ENCODE peak calls at places on chromosomes 16 and 17, in four cellular contexts. One of them, this sample, is unnamed.

GRCh38 chr16:4263504-4264436 is 9.1 kb downstream of the TFAP4 start:
- DNase-seq in NCI-H748 treated with DMSO at 0.1 percent for 48 hours: no peak
- DNase-seq in AG08395: peak
- DNase-seq in K562: peak
- DNase-seq in this sample: peak

GRCh38 chr16:85891033-85891775 is 7.8 kb upstream of the IRF8 start:
- DNase-seq in NCI-H748 treated with DMSO at 0.1 percent for 48 hours: no peak
- DNase-seq in AG08395: no peak
- DNase-seq in K562: no peak
- DNase-seq in this sample: no peak

GRCh38 chr16:56534847-56535383 is 15.1 kb upstream of the BBS2 start:
- DNase-seq in NCI-H748 treated with DMSO at 0.1 percent for 48 hours: no peak
- DNase-seq in AG08395: no peak
- DNase-seq in K562: no peak
- DNase-seq in this sample: no peak

GRCh38 chr17:78965369-78965982 is 14.2 kb downstream of the LGALS3BP start:
- DNase-seq in NCI-H748 treated with DMSO at 0.1 percent for 48 hours: no peak
- DNase-seq in AG08395: no peak
- DNase-seq in K562: no peak
- DNase-seq in this sample: no peak

GRCh38 chr17:32483451-32484019 is 3.3 kb upstream of the CDK5R1 start:
- DNase-seq in NCI-H748 treated with DMSO at 0.1 percent for 48 hours: peak
- DNase-seq in AG08395: peak
- DNase-seq in K562: peak
- DNase-seq in this sample: no peak

GRCh38 chr17:77617516-77617915 is 341.0 kb upstream of the TNRC6C start:
- DNase-seq in NCI-H748 treated with DMSO at 0.1 percent for 48 hours: no peak
- DNase-seq in AG08395: no peak
- DNase-seq in K562: no peak
- DNase-seq in this sample: no peak

GRCh38 chr17:9258115-9259020 is 237.1 kb downstream of the NTN1 start:
- DNase-seq in NCI-H748 treated with DMSO at 0.1 percent for 48 hours: no peak
- DNase-seq in AG08395: no peak
- DNase-seq in K562: no peak
- DNase-seq in this sample: no peak

GRCh38 chr17:57035971-57036481 is 49.0 kb upstream of the AKAP1 start:
- DNase-seq in NCI-H748 treated with DMSO at 0.1 percent for 48 hours: no peak
- DNase-seq in AG08395: no peak
- DNase-seq in K562: no peak
- DNase-seq in this sample: no peak

GRCh38 chr17:75267403-75268232 is 3.4 kb downstream of the MIF4GD start:
- DNase-seq in NCI-H748 treated with DMSO at 0.1 percent for 48 hours: no peak
- DNase-seq in AG08395: no peak
- DNase-seq in K562: peak
- DNase-seq in this sample: no peak

GRCh38 chr17:39144414-39144813 is 7.0 kb downstream of the PLXDC1 start:
- DNase-seq in NCI-H748 treated with DMSO at 0.1 percent for 48 hours: no peak
- DNase-seq in AG08395: peak
- DNase-seq in K562: no peak
- DNase-seq in this sample: peak

GRCh38 chr16:54938351-54939346 is 8.0 kb downstream of the IRX5 start:
- DNase-seq in NCI-H748 treated with DMSO at 0.1 percent for 48 hours: no peak
- DNase-seq in AG08395: no peak
- DNase-seq in K562: no peak
- DNase-seq in this sample: no peak

GRCh38 chr17:3636908-3637373 is 381 bp downstream of the CTNS start:
- DNase-seq in NCI-H748 treated with DMSO at 0.1 percent for 48 hours: no peak
- DNase-seq in AG08395: peak
- DNase-seq in K562: no peak
- DNase-seq in this sample: no peak

GRCh38 chr16:14957576-14958322 is 17.1 kb upstream of the PDXDC1 start:
- DNase-seq in NCI-H748 treated with DMSO at 0.1 percent for 48 hours: no peak
- DNase-seq in AG08395: no peak
- DNase-seq in K562: no peak
- DNase-seq in this sample: no peak

GRCh38 chr17:81069084-81069645 is 34.2 kb downstream of the BAIAP2 start:
- DNase-seq in NCI-H748 treated with DMSO at 0.1 percent for 48 hours: no peak
- DNase-seq in AG08395: no peak
- DNase-seq in K562: no peak
- DNase-seq in this sample: no peak

GRCh38 chr16:85675528-85675927 is 13.2 kb downstream of the GINS2 start:
- DNase-seq in NCI-H748 treated with DMSO at 0.1 percent for 48 hours: no peak
- DNase-seq in AG08395: peak
- DNase-seq in K562: peak
- DNase-seq in this sample: no peak

GRCh38 chr17:46742539-46743270 is 75.8 kb downstream of the WNT3 start:
- DNase-seq in NCI-H748 treated with DMSO at 0.1 percent for 48 hours: no peak
- DNase-seq in AG08395: peak
- DNase-seq in K562: peak
- DNase-seq in this sample: peak

GRCh38 chr17:50127661-50128361 is 2.1 kb downstream of the SAMD14 start:
- DNase-seq in NCI-H748 treated with DMSO at 0.1 percent for 48 hours: no peak
- DNase-seq in AG08395: no peak
- DNase-seq in K562: peak
- DNase-seq in this sample: no peak

GRCh38 chr17:38538906-38539305 is 66.8 kb downstream of the SRCIN1 start:
- DNase-seq in NCI-H748 treated with DMSO at 0.1 percent for 48 hours: peak
- DNase-seq in AG08395: no peak
- DNase-seq in K562: no peak
- DNase-seq in this sample: no peak

GRCh38 chr16:17229766-17230165 is 241.0 kb downstream of the XYLT1 start:
- DNase-seq in NCI-H748 treated with DMSO at 0.1 percent for 48 hours: no peak
- DNase-seq in AG08395: peak
- DNase-seq in K562: peak
- DNase-seq in this sample: no peak

GRCh38 chr17:77555741-77556291 is 402.7 kb upstream of the TNRC6C start:
- DNase-seq in NCI-H748 treated with DMSO at 0.1 percent for 48 hours: peak
- DNase-seq in AG08395: no peak
- DNase-seq in K562: no peak
- DNase-seq in this sample: no peak

GRCh38 chr16:12646098-12646489 is 157.6 kb downstream of the CPPED1 start:
- DNase-seq in NCI-H748 treated with DMSO at 0.1 percent for 48 hours: no peak
- DNase-seq in AG08395: no peak
- DNase-seq in K562: no peak
- DNase-seq in this sample: no peak

GRCh38 chr16:87383522-87384161 is at the start of gene FBXO31:
- DNase-seq in NCI-H748 treated with DMSO at 0.1 percent for 48 hours: peak
- DNase-seq in AG08395: peak
- DNase-seq in K562: peak
- DNase-seq in this sample: peak

GRCh38 chr17:34378664-34379101 is 15.7 kb upstream of the CCL1 start:
- DNase-seq in NCI-H748 treated with DMSO at 0.1 percent for 48 hours: no peak
- DNase-seq in AG08395: no peak
- DNase-seq in K562: peak
- DNase-seq in this sample: no peak

GRCh38 chr17:76738468-76738850 is 540 bp downstream of the MFSD11 start:
- DNase-seq in NCI-H748 treated with DMSO at 0.1 percent for 48 hours: no peak
- DNase-seq in AG08395: no peak
- DNase-seq in K562: peak
- DNase-seq in this sample: no peak

GRCh38 chr16:20901441-20902112 is 1.0 kb downstream of the LYRM1 start:
- DNase-seq in NCI-H748 treated with DMSO at 0.1 percent for 48 hours: peak
- DNase-seq in AG08395: peak
- DNase-seq in K562: peak
- DNase-seq in this sample: no peak

GRCh38 chr17:49723423-49723822 is 15.7 kb upstream of the SLC35B1 start:
- DNase-seq in NCI-H748 treated with DMSO at 0.1 percent for 48 hours: no peak
- DNase-seq in AG08395: no peak
- DNase-seq in K562: no peak
- DNase-seq in this sample: no peak

GRCh38 chr17:19578545-19578944 is 44.9 kb downstream of the SLC47A1 start:
- DNase-seq in NCI-H748 treated with DMSO at 0.1 percent for 48 hours: no peak
- DNase-seq in AG08395: peak
- DNase-seq in K562: no peak
- DNase-seq in this sample: no peak

This sample was measured in AG04450.